ENCODE peak calls at places on chromosome 12, in six cellular contexts. O is aorta, I is testis, M is colonic mucosa, H is lung, N is neural progenitor cell. X is an unnamed sample.

GRCh38 chr12:96364092-96364700 is 36.0 kb downstream of the CDK17 start:
- DNase-seq in O (no peak), I (no peak), M (no peak), H (no peak), N (no peak), X (no peak)

GRCh38 chr12:63445266-63445665 is 223.0 kb downstream of the DPY19L2 start:
- DNase-seq in O (no peak), I (no peak), M (no peak), H (no peak), N (no peak), X (no peak)

GRCh38 chr12:6958609-6959375 is 7.6 kb downstream of the PTPN6 start:
- DNase-seq in O (no peak), I (no peak), M (no peak), H (no peak), N (no peak), X (no peak)

GRCh38 chr12:41014643-41015020 is 173.5 kb upstream of the PDZRN4 start:
- DNase-seq in O (no peak), I (no peak), M (no peak), H (no peak), N (no peak), X (no peak)

GRCh38 chr12:31008961-31009840 is 64.5 kb upstream of the DDX11 start:
- DNase-seq in O (no peak), I (no peak), M (no peak), H (no peak), N (no peak), X (no peak)

GRCh38 chr12:122868471-122869177 is 27.3 kb downstream of the VPS37B start:
- DNase-seq in O (no peak), I (no peak), M (no peak), H (no peak), N (no peak), X (no peak)

GRCh38 chr12:2691001-2691339 is 103.8 kb upstream of the FKBP4 start:
- DNase-seq in O (no peak), I (peak), M (peak), H (peak), N (peak), X (peak)

GRCh38 chr12:74337951-74338350 is 199.7 kb upstream of the ATXN7L3B start:
- DNase-seq in O (no peak), I (no peak), M (no peak), H (no peak), N (no peak), X (no peak)

GRCh38 chr12:86917121-86917520 is 660.9 kb upstream of the MGAT4C start:
- DNase-seq in O (no peak), I (no peak), M (no peak), H (no peak), N (no peak), X (no peak)

GRCh38 chr12:114395755-114396152 is 10.2 kb downstream of the TBX5 start:
- DNase-seq in O (no peak), I (no peak), M (no peak), H (no peak), N (no peak), X (no peak)

GRCh38 chr12:128786741-128787391 is 36.9 kb downstream of the SLC15A4 start:
- DNase-seq in O (no peak), I (no peak), M (no peak), H (no peak), N (no peak), X (no peak)

GRCh38 chr12:3752096-3752709 is 706 bp downstream of the CRACR2A start:
- DNase-seq in O (peak), I (peak), M (peak), H (peak), N (no peak), X (peak)

GRCh38 chr12:130920711-130921381 is 32.9 kb upstream of the ADGRD1 start:
- DNase-seq in O (peak), I (peak), M (peak), H (peak), N (no peak), X (peak)

GRCh38 chr12:65665817-65666216 is 158.5 kb upstream of the HMGA2 start:
- DNase-seq in O (no peak), I (no peak), M (no peak), H (no peak), N (no peak), X (no peak)

GRCh38 chr12:110282956-110283817 is 2.1 kb downstream of the ATP2A2 start:
- DNase-seq in O (no peak), I (no peak), M (no peak), H (no peak), N (no peak), X (no peak)

GRCh38 chr12:77847665-77848431 is 17.2 kb downstream of the NAV3 start:
- DNase-seq in O (no peak), I (no peak), M (no peak), H (no peak), N (no peak), X (no peak)

GRCh38 chr12:112107728-112108447 is 695 bp downstream of the NAA25 start:
- DNase-seq in O (no peak), I (peak), M (peak), H (peak), N (peak), X (peak)

GRCh38 chr12:126443977-126444376 is 1378.7 kb downstream of the AACS start:
- DNase-seq in O (no peak), I (no peak), M (no peak), H (no peak), N (no peak), X (no peak)

GRCh38 chr12:111327474-111327873 is 41.4 kb downstream of the PHETA1 start:
- DNase-seq in O (no peak), I (no peak), M (no peak), H (no peak), N (no peak), X (no peak)

GRCh38 chr12:12613334-12613733 is 1.7 kb downstream of the CREBL2 start:
- DNase-seq in O (no peak), I (no peak), M (no peak), H (no peak), N (no peak), X (no peak)

GRCh38 chr12:116319316-116319715 is 41.8 kb upstream of the MED13L start:
- DNase-seq in O (no peak), I (no peak), M (no peak), H (no peak), N (no peak), X (peak)

GRCh38 chr12:42756841-42757661 is 167.5 kb upstream of the PRICKLE1 start:
- DNase-seq in O (no peak), I (no peak), M (no peak), H (no peak), N (peak), X (no peak)

GRCh38 chr12:76014007-76014406 is 17.6 kb downstream of the PHLDA1 start:
- DNase-seq in O (no peak), I (no peak), M (no peak), H (no peak), N (no peak), X (no peak)

GRCh38 chr12:6360080-6360571 is 15.2 kb downstream of the SCNN1A start:
- DNase-seq in O (no peak), I (no peak), M (peak), H (no peak), N (no peak), X (no peak)

GRCh38 chr12:109804820-109805761 is 28.1 kb downstream of the TRPV4 start:
- DNase-seq in O (peak), I (peak), M (peak), H (peak), N (peak), X (peak)

GRCh38 chr12:3204143-3204542 is 127.0 kb downstream of the TSPAN9 start:
- DNase-seq in O (no peak), I (no peak), M (no peak), H (no peak), N (no peak), X (no peak)

GRCh38 chr12:3242199-3242863 is 165.2 kb downstream of the TSPAN9 start:
- DNase-seq in O (no peak), I (no peak), M (no peak), H (no peak), N (no peak), X (no peak)

GRCh38 chr12:92034858-92035401 is 110.7 kb downstream of the BTG1 start:
- DNase-seq in O (peak), I (peak), M (peak), H (peak), N (no peak), X (peak)

GRCh38 chr12:104163631-104164030 is 25.6 kb upstream of the NFYB start:
- DNase-seq in O (no peak), I (no peak), M (no peak), H (no peak), N (no peak), X (no peak)

GRCh38 chr12:27592548-27592947 is 68.5 kb downstream of the PPFIBP1 start:
- DNase-seq in O (peak), I (no peak), M (no peak), H (no peak), N (no peak), X (no peak)
- H3K27ac ChIP-seq in O (peak), I (no peak), M (no peak), H (peak), N (no peak), X (peak)

GRCh38 chr12:53048033-53048779 is 1.7 kb upstream of the TNS2 start:
- DNase-seq in O (peak), I (peak), M (peak), H (peak), N (peak), X (peak)
- H3K27ac ChIP-seq in O (peak), I (peak), M (peak), H (peak), N (no peak), X (peak)

DNA sequence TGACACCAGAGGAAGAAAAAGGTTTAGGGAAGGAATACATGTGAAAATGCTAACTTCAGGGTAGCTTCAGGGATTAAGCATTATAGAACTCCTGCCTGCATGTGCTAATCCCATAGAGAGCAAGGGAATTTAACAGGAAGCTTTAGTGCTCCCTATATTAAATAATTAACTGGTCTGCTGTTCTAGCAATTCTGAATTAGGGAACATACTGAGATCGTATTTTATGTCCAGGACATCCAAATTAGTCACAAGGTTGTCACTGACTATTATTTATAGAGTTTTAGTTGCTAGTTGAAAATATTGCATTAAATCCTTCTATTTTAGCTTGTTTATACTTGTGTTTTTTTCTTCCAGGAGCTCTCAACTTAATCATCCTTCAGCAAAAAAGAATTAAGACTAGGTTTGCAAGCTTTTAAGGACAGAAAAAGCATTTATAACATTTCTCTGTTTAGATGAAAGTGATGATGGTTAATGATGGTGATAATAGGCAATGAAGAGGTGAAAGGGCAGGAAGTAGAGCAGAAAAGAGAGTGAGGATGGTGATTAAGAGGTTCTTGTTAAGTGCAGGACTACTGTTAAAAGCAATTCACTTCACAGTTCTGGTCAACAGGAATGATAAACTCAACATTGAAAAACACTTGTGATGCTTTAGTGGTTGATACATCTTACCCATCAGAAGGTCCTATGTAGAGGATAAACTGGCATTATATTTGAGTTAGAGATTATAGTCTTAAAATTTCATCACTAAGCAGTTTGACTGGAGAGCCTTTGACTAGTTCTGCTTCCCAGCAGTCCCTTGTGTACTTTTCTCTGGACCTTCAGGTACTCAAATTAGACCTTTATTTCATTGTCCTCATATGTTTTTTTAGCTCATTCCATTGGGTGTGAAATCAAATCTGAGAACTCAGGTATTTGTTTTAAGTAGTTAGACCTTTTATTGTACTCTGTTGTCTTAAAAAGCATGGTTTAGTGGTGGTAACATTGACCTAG is 10.7 kb downstream of the RAP1B start:
- DNase-seq in O (no peak), I (no peak), M (no peak), H (no peak), N (no peak), X (no peak)
- H3K27ac ChIP-seq in O (no peak), I (no peak), M (no peak), H (peak), N (peak), X (no peak)

DNA sequence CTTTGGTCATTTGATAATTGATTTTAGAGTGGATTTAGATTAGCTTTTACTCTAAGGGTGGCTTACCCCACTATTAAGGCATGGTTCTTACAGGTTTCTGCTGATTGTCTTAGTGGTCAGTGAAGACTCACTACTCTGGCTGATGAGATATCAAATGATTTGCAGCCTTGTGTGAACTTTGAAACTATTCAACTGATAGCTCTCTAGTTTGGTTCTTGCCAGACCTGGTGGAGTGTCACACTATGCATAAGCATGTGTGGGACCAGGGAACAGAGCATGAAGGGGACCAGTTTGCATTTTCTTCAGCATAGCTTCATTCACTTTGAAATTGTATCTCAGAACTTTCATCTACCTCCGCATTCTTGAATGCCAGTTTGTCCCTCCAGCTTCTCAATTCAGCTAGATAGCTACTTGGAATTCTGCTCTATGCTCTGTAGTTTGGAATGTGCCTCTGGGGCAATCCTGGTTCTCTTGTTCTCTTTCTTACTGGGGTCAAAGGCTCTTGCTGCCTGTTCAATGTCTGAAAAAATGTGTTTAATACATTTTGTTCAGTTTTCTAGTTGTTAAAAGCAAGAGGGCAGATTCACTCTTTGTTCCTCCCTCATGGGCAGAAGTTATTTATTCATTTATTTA is 12.8 kb downstream of the SCYL2 start:
- DNase-seq in O (no peak), I (no peak), M (no peak), H (no peak), N (peak), X (no peak)
- H3K27ac ChIP-seq in O (no peak), I (no peak), M (no peak), H (no peak), N (no peak), X (no peak)

DNA sequence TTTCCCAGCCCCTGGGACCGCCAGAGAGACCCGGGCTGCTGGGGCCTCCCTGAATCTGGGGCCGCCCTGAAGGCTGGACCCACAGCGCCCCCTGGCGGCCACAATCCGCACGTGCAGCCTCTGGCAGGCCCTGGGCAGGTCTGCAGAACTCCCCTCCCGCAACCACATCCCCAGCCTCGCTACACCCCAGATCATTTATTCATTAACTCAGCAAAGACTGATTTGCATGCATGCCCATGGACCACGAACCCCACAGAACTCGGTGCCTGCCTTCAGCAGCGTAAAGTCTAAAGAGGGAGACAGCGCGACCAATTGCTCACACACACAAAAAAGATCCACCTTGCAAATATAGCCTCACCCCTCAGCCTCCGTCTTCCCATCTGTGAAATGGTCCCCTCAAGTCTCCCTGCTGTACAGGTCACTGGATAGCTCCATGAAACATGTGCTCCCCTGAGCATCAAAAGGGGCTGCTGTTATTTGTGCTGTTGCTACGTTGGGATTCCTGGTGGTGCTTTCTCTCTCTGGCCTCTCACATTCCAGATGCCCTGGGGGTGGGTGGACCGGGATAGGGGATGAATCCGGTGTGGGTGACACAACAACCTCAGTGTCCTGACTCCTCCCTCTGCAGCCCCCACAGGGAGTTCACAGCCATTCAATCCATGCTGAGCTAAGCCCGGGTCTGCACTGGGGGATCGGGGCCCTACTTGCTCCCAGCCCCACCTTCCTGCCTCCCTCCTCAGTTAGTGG is 96.4 kb downstream of the SCARB1 start:
- DNase-seq in O (peak), I (peak), M (peak), H (peak), N (peak), X (peak)
- H3K27ac ChIP-seq in O (no peak), I (no peak), M (no peak), H (no peak), N (no peak), X (no peak)